ENCODE peak calls at places on chromosomes 11 and 22, in four cellular contexts. E is AG09309, L is GM20000, Z is osteocyte. R is an unnamed sample.

GRCh38 chr11:83464181-83464580 is 178.0 kb upstream of the CCDC90B start:
- DNase-seq in E (no peak), L (no peak), Z (no peak), R (no peak)

GRCh38 chr11:118841469-118842222 is 42.0 kb upstream of the CXCR5 start:
- DNase-seq in E (no peak), L (no peak), Z (no peak), R (peak; percentile 46)

GRCh38 chr11:57379732-57380131 is 1.2 kb downstream of the PRG3 start:
- DNase-seq in E (no peak), L (peak; percentile 20), Z (no peak), R (no peak)

GRCh38 chr11:21634491-21634890 is 558.4 kb upstream of the ANO5 start:
- DNase-seq in E (no peak), L (no peak), Z (no peak), R (no peak)

GRCh38 chr11:34277166-34277565 is 80.6 kb downstream of the ABTB2 start:
- DNase-seq in E (no peak), L (no peak), Z (no peak), R (no peak)

GRCh38 chr11:132718711-132719641 is 813.3 kb downstream of the OPCML start:
- DNase-seq in E (no peak), L (no peak), Z (no peak), R (no peak)

GRCh38 chr11:10659339-10660216 is 34.0 kb downstream of the IRAG1 start:
- DNase-seq in E (peak; percentile 90), L (no peak), Z (no peak), R (no peak)

GRCh38 chr22:35150163-35151107 is 84.5 kb downstream of the ISX start:
- DNase-seq in E (no peak), L (peak; percentile 55), Z (no peak), R (peak; percentile 54)

GRCh38 chr11:27317751-27318150 is 45.3 kb downstream of the CCDC34 start:
- DNase-seq in E (no peak), L (no peak), Z (no peak), R (no peak)

GRCh38 chr22:26295583-26296126 is 126.4 kb downstream of the SEZ6L start:
- DNase-seq in E (no peak), L (no peak), Z (no peak), R (no peak)
- TF ChIP-seq CTCF in E (no peak), L (no peak), Z (no peak), R (no peak)

GRCh38 chr22:29205598-29206371 is at the start of gene EMID1:
- DNase-seq in E (no peak), L (peak; percentile 86), Z (no peak), R (peak; percentile 87)
- TF ChIP-seq CTCF in E (peak; percentile 21), L (peak; percentile 10), Z (no peak), R (peak; percentile 40)

GRCh38 chr22:28116261-28116673 is 197.2 kb upstream of the PITPNB start:
- DNase-seq in E (peak; percentile 67), L (no peak), Z (no peak), R (no peak)

GRCh38 chr22:28111501-28111900 is 192.4 kb upstream of the PITPNB start:
- DNase-seq in E (peak; percentile 28), L (no peak), Z (no peak), R (no peak)

GRCh38 chr22:28115426-28115825 is 196.4 kb upstream of the PITPNB start:
- DNase-seq in E (no peak), L (no peak), Z (no peak), R (no peak)

GRCh38 chr22:28112130-28112529 is 193.1 kb upstream of the PITPNB start:
- DNase-seq in E (no peak), L (no peak), Z (no peak), R (no peak)

GRCh38 chr22:28112548-28113043 is 193.5 kb upstream of the PITPNB start:
- DNase-seq in E (peak; percentile 20), L (no peak), Z (no peak), R (peak; percentile 12)
- TF ChIP-seq CTCF in E (peak; percentile 39), L (peak; percentile 7), Z (peak; percentile 42), R (peak; percentile 39)

DNA sequence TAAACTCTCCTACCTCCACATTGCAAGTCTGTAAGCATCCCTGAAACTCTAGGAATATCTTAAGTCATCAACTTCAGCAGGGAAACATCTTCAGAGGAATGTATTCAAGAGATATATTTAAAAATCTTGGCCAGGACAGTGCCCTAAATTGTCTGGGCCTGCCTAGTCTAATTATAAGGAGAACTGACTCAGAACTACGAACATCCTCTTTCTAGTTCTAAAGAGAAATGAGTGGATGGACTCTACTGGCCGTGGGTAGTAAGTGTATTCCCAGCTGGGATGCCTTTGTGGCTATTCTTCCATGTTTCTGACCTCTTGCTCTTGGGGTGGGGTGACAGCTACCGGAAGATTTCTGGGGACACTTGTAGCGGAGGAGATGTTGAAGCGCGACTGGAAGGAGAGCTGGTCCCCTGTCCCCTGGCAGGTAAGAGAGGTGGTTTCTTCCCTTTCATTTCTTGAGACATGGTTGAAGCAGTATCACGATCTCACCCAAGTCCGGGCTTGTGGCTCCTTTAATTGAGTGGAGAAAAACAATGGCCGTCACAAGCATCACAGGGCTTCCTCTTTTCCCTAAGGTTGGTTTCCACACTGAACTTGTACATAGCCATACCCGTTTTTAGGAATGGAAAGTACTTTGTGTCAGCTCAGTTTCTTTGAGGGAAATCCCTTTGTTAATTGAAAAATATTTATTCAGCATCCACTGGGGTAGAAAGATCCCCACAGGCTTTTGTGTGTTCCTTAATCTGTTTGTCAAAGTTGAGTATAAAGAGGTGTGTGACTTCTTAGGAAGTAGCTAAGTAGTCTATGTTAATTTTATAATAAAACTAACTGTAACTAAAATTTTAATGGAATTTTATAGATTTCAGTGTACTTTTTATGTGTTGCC is 97.7 kb upstream of the SORL1-AS1 start:
- DNase-seq in E (no peak), L (no peak), Z (peak; percentile 44), R (no peak)
- TF ChIP-seq CTCF in E (no peak), L (no peak), Z (no peak), R (no peak)

DNA sequence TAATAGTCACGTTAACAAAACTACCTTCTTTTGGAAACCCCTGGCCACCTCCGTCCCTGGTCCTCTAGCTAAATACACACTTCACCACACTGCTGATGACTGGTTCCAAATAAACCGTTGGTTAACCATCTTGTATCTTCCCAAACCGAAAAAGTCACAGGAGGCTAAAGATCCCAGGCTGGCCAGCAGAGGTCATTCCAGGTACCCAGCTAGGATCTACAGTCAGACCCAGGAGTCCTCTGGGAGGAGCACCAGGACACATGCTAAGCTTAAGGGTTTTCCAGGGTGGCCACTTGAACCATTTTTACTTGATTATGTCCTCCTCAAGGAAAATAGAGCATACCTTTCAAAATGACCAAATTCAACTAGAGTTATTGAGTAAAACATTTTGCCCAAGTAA is 103.2 kb downstream of the ETS1 start:
- DNase-seq in E (no peak), L (no peak), Z (no peak), R (no peak)
- TF ChIP-seq CTCF in E (peak; percentile 22), L (no peak), Z (no peak), R (no peak)

DNA sequence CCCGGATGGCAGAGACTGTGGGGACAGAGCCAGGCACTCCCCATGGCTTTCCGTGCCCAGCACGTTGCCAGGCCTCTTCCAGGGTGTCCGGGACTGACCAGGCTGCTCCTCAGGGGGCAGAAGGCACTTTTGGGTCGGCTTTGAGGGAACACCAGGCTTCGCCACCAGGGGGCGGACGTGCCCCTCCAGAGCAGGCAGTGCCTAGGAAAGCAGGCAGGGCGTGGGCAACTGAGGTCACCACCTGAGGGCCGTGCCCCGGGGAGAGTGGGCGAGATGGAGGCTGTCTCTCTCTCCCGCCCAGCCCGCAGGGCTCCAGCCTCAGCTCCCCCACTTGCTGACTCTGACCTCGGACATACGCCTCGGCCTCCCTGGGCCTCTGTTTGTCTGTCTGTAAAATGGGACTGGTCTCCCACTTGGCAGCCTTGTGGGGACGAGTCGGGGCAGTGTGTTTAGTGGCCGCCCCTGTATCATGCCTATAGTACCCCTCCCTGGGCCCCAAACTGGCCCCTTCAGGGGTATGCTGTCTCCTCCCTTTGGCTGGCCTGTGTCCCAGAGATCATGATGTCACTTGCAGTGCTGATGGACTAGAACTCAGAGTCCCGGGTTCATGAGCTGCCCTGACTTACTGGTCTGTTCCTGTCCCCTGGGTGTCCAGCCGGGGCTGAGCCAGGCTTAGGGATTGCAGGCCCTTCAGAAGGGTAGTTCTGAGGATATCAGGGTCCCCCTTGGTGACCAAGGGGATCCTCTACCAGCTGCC is 4.4 kb upstream of the PRR5 start:
- DNase-seq in E (no peak), L (peak; percentile 85), Z (peak; percentile 93), R (peak; percentile 87)
- TF ChIP-seq CTCF in E (peak; percentile 97), L (peak; percentile 91), Z (peak; percentile 94), R (peak; percentile 95)

GRCh38 chr11:109696191-109696897 is 274.4 kb downstream of the C11orf87 start:
- DNase-seq in E (no peak), L (no peak), Z (no peak), R (no peak)

GRCh38 chr11:109698237-109698636 is 276.2 kb downstream of the C11orf87 start:
- DNase-seq in E (no peak), L (no peak), Z (no peak), R (no peak)

GRCh38 chr11:109695696-109696095 is 273.7 kb downstream of the C11orf87 start:
- DNase-seq in E (no peak), L (no peak), Z (no peak), R (no peak)

DNA sequence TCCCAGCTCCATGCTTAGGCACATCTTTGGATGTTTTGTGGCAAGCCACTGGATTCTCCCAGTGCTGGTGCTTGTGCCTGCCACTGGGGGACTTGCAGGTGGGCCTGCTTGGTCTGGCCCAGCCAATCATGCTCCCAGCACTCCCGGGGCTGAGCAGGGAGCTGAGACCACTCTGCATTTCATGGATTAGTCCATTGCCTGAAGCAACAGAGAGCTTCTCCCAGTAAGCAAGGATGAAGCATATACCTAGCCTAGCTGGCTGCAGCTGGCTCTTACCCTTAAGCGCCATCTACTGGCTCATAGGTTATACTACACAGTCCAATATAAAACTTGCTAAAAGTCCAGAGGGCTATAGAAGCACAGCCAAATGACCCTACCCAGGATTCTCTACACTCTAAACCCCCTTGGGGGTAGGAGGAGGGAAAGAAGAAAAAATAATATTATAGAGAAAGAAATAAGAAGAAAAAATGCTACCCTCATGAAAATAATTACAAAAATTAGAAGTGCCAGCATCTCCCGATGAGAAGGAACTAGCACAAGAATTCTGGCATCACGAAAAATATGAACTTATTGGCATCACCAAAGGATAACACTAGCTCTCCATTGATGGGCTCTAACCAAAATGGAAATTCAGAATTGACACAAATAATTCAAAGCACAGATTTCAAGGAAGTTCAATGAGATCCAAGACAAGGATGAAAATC is 275.3 kb downstream of the C11orf87 start:
- DNase-seq in E (peak; percentile 29), L (peak; percentile 21), Z (no peak), R (peak; percentile 34)
- TF ChIP-seq CTCF in E (peak; percentile 79), L (peak; percentile 57), Z (peak; percentile 60), R (peak; percentile 87)

GRCh38 chr11:12642040-12642439 is 32.2 kb upstream of the TEAD1 start:
- DNase-seq in E (no peak), L (no peak), Z (no peak), R (no peak)
- TF ChIP-seq CTCF in E (no peak), L (no peak), Z (no peak), R (no peak)

R was measured in GM13977.